ENCODE peak calls at places on chromosomes 13 and 19, in ten cellular contexts. V is right cardiac atrium, T is heart left ventricle, U is heart right ventricle, B is Karpas-422, C is body of pancreas, W is OCI-LY7, X is keratinocyte, I is SK-N-SH, N is neuronal stem cell. Q is an unnamed sample.

GRCh38 chr19:6108721-6109633 is 1.3 kb downstream of the RFX2 start:
- DNase-seq in W (peak; percentile 20), X (no peak), I (peak; percentile 61), U (peak; percentile 85), B (no peak), V (peak; percentile 85), C (peak; percentile 34), N (no peak), T (peak; percentile 74), Q (peak; percentile 18)

GRCh38 chr19:6773323-6773931 is 919 bp downstream of the VAV1 start:
- DNase-seq in T (peak; percentile 74), B (peak; percentile 96), V (peak; percentile 75), I (no peak), W (peak; percentile 89), C (no peak), N (no peak), X (no peak), U (no peak), Q (no peak)

GRCh38 chr13:102721800-102722231 is 27.0 kb upstream of the METTL21C start:
- DNase-seq in C (no peak), I (no peak), V (no peak), U (no peak), B (no peak), T (no peak), X (no peak), N (no peak), W (no peak), Q (peak; percentile 65)

GRCh38 chr13:72781461-72782439 is at the start of the genes DIS3 and PIBF1:
- DNase-seq in X (peak; percentile 60), U (peak; percentile 98), T (peak; percentile 97), C (peak; percentile 97), W (peak; percentile 97), N (peak; percentile 95), V (peak; percentile 98), I (peak; percentile 93), B (peak; percentile 99), Q (peak; percentile 82)

GRCh38 chr19:46288896-46289588 is 7.8 kb upstream of the HIF3A start:
- DNase-seq in I (no peak), T (no peak), X (peak; percentile 97), N (no peak), V (peak; percentile 59), C (no peak), U (peak; percentile 57), B (no peak), W (no peak), Q (no peak)

GRCh38 chr19:28296506-28296905 is 916.4 kb downstream of the UQCRFS1 start:
- DNase-seq in C (no peak), U (no peak), I (no peak), B (no peak), X (no peak), N (no peak), T (no peak), V (no peak), W (no peak), Q (no peak)

GRCh38 chr19:29404015-29404414 is 121.8 kb upstream of the VSTM2B start:
- DNase-seq in B (no peak), U (no peak), W (no peak), V (no peak), T (no peak), X (no peak), C (no peak), N (no peak), I (no peak), Q (no peak)

GRCh38 chr19:52520013-52520412 is 7.5 kb upstream of the ZNF808 start:
- DNase-seq in N (no peak), C (no peak), B (no peak), X (no peak), T (no peak), W (no peak), U (no peak), I (no peak), V (no peak), Q (no peak)

GRCh38 chr19:33638167-33639033 is 16.6 kb downstream of the CHST8 start:
- DNase-seq in I (no peak), N (no peak), U (no peak), C (no peak), B (no peak), V (no peak), X (no peak), W (no peak), T (no peak), Q (no peak)

GRCh38 chr13:95784161-95784880 is 107.4 kb downstream of the DNAJC3 start:
- DNase-seq in N (no peak), U (no peak), I (no peak), V (no peak), W (no peak), T (no peak), B (no peak), X (peak; percentile 21), C (no peak), Q (no peak)

GRCh38 chr19:57903298-57904174 is 12.9 kb downstream of the ZNF417 start:
- DNase-seq in I (peak; percentile 42), V (no peak), N (no peak), B (peak; percentile 72), U (no peak), T (no peak), X (no peak), W (peak; percentile 53), C (no peak), Q (no peak)

GRCh38 chr13:75636339-75637095 is 387 bp downstream of the LMO7 start:
- DNase-seq in N (peak; percentile 32), U (peak; percentile 9), X (no peak), T (no peak), W (peak; percentile 58), I (peak; percentile 67), C (peak; percentile 29), B (peak; percentile 79), V (peak; percentile 60), Q (no peak)

GRCh38 chr13:74768521-74769090 is 634.4 kb upstream of the KLF12 start:
- DNase-seq in I (no peak), T (no peak), N (no peak), W (no peak), V (no peak), U (no peak), X (no peak), C (no peak), B (no peak), Q (no peak)

DNA sequence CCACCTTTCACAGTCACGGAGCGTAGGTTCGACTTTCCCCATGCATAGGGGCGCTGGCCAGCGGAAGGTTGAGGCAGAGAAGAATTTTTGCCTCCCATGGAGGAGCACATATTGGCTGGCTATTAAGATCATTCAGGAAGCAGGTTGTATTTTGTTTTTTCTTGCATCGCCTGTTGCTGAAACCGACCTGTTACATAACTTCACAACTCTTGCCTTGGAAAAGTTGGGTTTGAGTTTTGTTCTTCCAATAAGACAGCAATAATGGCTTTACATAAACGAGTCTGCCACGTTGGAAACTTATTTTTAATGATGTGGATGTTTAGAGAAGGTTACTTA is 1.4 kb downstream of the UPF1 start:
- DNase-seq in U (no peak), I (no peak), N (no peak), W (peak; percentile 21), B (no peak), V (no peak), X (no peak), C (no peak), T (no peak), Q (no peak)
- H3K27ac ChIP-seq in U (peak overlapping the region; percentile 96), I (no peak overlapping the region), N (no peak overlapping the region), W (peak overlapping the region; percentile 72), B (peak overlapping the region; percentile 71), V (no peak overlapping the region), X (peak overlapping the region; percentile 79), C (peak overlapping the region; percentile 90), T (no peak overlapping the region), Q (no peak overlapping the region)

GRCh38 chr19:38845374-38846024 is 4.3 kb downstream of the HNRNPL start:
- DNase-seq in W (no peak), T (no peak), I (no peak), U (no peak), V (no peak), C (no peak), B (no peak), N (no peak), X (no peak), Q (no peak)
- H3K27ac ChIP-seq in W (no peak overlapping the region), T (no peak overlapping the region), I (no peak overlapping the region), U (no peak overlapping the region), V (no peak overlapping the region), C (no peak overlapping the region), B (no peak overlapping the region), N (no peak overlapping the region), X (no peak overlapping the region), Q (no peak overlapping the region)

GRCh38 chr19:19900574-19901444 is at the start of gene ZNF93:
- DNase-seq in W (peak; percentile 98), C (peak; percentile 95), T (peak; percentile 93), N (peak; percentile 97), X (peak; percentile 77), B (peak; percentile 99), U (peak; percentile 97), I (peak; percentile 84), V (peak; percentile 97), Q (peak; percentile 44)

DNA sequence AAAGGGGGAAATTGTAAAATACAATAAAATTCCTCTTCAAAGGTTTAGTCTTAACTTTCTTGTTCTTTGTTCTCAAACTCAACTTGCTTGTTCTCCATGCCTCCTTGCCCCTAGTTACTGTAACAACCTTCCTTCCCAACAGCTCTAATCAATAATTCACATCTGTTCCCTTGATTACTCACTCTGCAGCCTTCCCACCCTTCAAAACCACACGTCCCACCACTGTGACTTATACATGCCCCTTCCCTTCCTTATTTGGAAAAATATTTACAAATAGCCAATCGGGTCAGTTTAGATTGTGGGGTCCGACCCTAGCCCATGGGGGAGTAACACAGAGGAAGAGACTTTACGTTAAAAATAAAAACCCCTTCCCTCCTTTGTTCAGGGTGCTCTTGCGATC is 622 bp upstream of the ZNF93 start:
- DNase-seq in W (no peak), U (no peak), X (no peak), T (no peak), V (no peak), C (no peak), N (no peak), I (peak; percentile 16), B (no peak), Q (no peak)
- H3K27ac ChIP-seq in W (peak overlapping the region; percentile 53), U (peak overlapping the region; percentile 84), X (peak overlapping the region; percentile 80), T (peak overlapping the region; percentile 65), V (no peak overlapping the region), C (peak overlapping the region; percentile 66), N (peak overlapping the region; percentile 54), I (peak overlapping the region; percentile 86), B (peak overlapping the region; percentile 79), Q (no peak overlapping the region)

GRCh38 chr19:49738242-49738641 is 24.9 kb downstream of the TSKS start:
- DNase-seq in W (no peak), T (no peak), V (no peak), B (no peak), C (no peak), I (no peak), X (no peak), N (no peak), U (no peak), Q (no peak)

GRCh38 chr19:49744946-49745381 is 18.1 kb downstream of the TSKS start:
- DNase-seq in T (no peak), N (no peak), C (no peak), W (no peak), U (no peak), B (no peak), V (no peak), X (no peak), I (no peak), Q (no peak)

GRCh38 chr19:49741210-49741844 is 21.8 kb downstream of the TSKS start:
- DNase-seq in X (no peak), W (no peak), C (no peak), V (no peak), I (no peak), T (no peak), U (no peak), B (no peak), N (no peak), Q (no peak)

GRCh38 chr19:49739098-49739497 is 24.0 kb downstream of the TSKS start:
- DNase-seq in X (no peak), C (no peak), N (no peak), B (no peak), W (no peak), V (no peak), I (no peak), U (no peak), T (no peak), Q (no peak)

GRCh38 chr19:49739933-49740332 is 23.2 kb downstream of the TSKS start:
- DNase-seq in V (no peak), X (no peak), B (no peak), C (no peak), U (no peak), N (no peak), T (no peak), I (no peak), W (no peak), Q (no peak)
- H3K27ac ChIP-seq in V (no peak overlapping the region), X (no peak overlapping the region), B (no peak overlapping the region), C (no peak overlapping the region), U (no peak overlapping the region), N (no peak overlapping the region), T (no peak overlapping the region), I (no peak overlapping the region), W (no peak overlapping the region), Q (no peak overlapping the region)

Q was measured in caudate nucleus.